ENCODE peak calls at places on chromosome X, in four cellular contexts. T, Z, O and Q are unnamed samples.

GRCh38 chrX:67568769-67569168 is 24.9 kb downstream of the AR start:
- DNase-seq in O (no peak), T (no peak), Z (no peak), Q (no peak)

GRCh38 chrX:24748196-24748595 is 54.5 kb downstream of the POLA1 start:
- DNase-seq in O (no peak), Z (no peak), T (no peak), Q (no peak)

GRCh38 chrX:108584617-108585211 is 145.1 kb downstream of the COL4A5 start:
- DNase-seq in T (peak; percentile 2), Z (peak; percentile 12), O (no peak), Q (peak; percentile 29)

GRCh38 chrX:30938295-30938694 is 49.2 kb upstream of the TAB3 start:
- DNase-seq in T (no peak), O (no peak), Z (no peak), Q (no peak)

GRCh38 chrX:150635952-150636351 is 57.2 kb upstream of the MTMR1 start:
- DNase-seq in Z (no peak), O (no peak), T (no peak), Q (no peak)

GRCh38 chrX:97367149-97367548 is 483.4 kb downstream of the RPA4 start:
- DNase-seq in Z (no peak), T (no peak), O (no peak), Q (no peak)

GRCh38 chrX:21745756-21746155 is 12.2 kb downstream of the SMPX start:
- DNase-seq in Z (peak; percentile 9), T (peak; percentile 15), O (no peak), Q (peak; percentile 25)

GRCh38 chrX:76026292-76026691 is 146.6 kb upstream of the PBDC1 start:
- DNase-seq in O (no peak), Z (no peak), T (no peak), Q (no peak)

GRCh38 chrX:153537526-153538295 is 20.3 kb downstream of the ATP2B3 start:
- DNase-seq in Z (no peak), O (no peak), T (peak; percentile 55), Q (no peak)

GRCh38 chrX:74923942-74924448 is 1.3 kb downstream of the NEXMIF start:
- DNase-seq in Z (no peak), T (peak; percentile 21), O (no peak), Q (peak; percentile 15)

GRCh38 chrX:21770631-21771321 is 12.9 kb upstream of the SMPX start:
- DNase-seq in T (no peak), Z (no peak), O (peak; percentile 58), Q (peak; percentile 33)

GRCh38 chrX:53287493-53288138 is 6.2 kb upstream of the IQSEC2 start:
- DNase-seq in Z (no peak), T (peak; percentile 79), O (no peak), Q (no peak)

GRCh38 chrX:110532527-110532926 is 173.9 kb downstream of the RTL9 start:
- DNase-seq in Z (no peak), O (no peak), T (no peak), Q (no peak)

GRCh38 chrX:21735753-21736127 is 22.2 kb downstream of the SMPX start:
- DNase-seq in T (no peak), O (no peak), Z (no peak), Q (no peak)

GRCh38 chrX:153909024-153909979 is 4.8 kb downstream of the AVPR2 start:
- DNase-seq in Z (peak; percentile 67), T (peak; percentile 71), O (peak; percentile 10), Q (peak; percentile 47)

GRCh38 chrX:124033821-124034220 is 72.3 kb downstream of the STAG2 start:
- DNase-seq in O (no peak), Z (no peak), T (no peak), Q (no peak)

GRCh38 chrX:42149281-42149680 is 225.9 kb upstream of the CASK start:
- DNase-seq in Z (no peak), T (no peak), O (no peak), Q (no peak)

GRCh38 chrX:140091276-140091886 is 126.1 kb upstream of the CXorf66 start:
- DNase-seq in O (no peak), Z (peak; percentile 37), T (peak; percentile 39), Q (peak; percentile 37)

GRCh38 chrX:125627676-125628075 is 308.0 kb downstream of the TEX13C start:
- DNase-seq in T (no peak), O (no peak), Z (no peak), Q (no peak)

GRCh38 chrX:19695884-19696283 is 180.6 kb upstream of the MAP3K15 start:
- DNase-seq in O (no peak), T (no peak), Z (no peak), Q (no peak)

DNA sequence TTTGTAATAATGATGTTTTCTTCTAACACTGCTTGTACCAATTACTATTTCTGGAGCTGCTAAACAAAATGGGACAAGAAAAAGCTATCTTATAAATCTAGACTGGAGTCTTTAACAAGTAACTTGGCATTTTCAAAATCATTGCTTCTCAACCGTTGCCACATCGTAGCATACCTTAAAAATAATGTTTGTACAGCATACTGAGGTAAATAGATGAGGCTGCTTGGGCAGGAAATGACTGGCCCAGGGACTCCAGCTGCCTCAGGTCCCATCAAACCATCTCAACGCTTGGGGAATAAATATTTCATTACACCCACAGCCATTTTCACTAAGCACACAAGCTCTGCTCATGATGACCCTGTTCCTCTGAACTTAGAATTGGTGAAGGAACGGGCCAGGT is 115.1 kb downstream of the SPANXA1 start:
- DNase-seq in O (no peak), Z (no peak), T (no peak), Q (no peak)
- TF ChIP-seq FOXJ3 in O (no peak), Z (no peak), T (no peak), Q (no peak)

GRCh38 chrX:39760930-39761329 is 336.8 kb downstream of the BCOR start:
- DNase-seq in O (no peak), Z (no peak), T (no peak), Q (no peak)

GRCh38 chrX:39757971-39758370 is 339.8 kb downstream of the BCOR start:
- DNase-seq in O (no peak), T (no peak), Z (no peak), Q (no peak)

GRCh38 chrX:39759526-39760224 is 338.1 kb downstream of the BCOR start:
- DNase-seq in T (peak; percentile 39), O (no peak), Z (no peak), Q (peak; percentile 23)

GRCh38 chrX:39756086-39756883 is 341.5 kb downstream of the BCOR start:
- DNase-seq in Z (no peak), O (no peak), T (no peak), Q (no peak)

DNA sequence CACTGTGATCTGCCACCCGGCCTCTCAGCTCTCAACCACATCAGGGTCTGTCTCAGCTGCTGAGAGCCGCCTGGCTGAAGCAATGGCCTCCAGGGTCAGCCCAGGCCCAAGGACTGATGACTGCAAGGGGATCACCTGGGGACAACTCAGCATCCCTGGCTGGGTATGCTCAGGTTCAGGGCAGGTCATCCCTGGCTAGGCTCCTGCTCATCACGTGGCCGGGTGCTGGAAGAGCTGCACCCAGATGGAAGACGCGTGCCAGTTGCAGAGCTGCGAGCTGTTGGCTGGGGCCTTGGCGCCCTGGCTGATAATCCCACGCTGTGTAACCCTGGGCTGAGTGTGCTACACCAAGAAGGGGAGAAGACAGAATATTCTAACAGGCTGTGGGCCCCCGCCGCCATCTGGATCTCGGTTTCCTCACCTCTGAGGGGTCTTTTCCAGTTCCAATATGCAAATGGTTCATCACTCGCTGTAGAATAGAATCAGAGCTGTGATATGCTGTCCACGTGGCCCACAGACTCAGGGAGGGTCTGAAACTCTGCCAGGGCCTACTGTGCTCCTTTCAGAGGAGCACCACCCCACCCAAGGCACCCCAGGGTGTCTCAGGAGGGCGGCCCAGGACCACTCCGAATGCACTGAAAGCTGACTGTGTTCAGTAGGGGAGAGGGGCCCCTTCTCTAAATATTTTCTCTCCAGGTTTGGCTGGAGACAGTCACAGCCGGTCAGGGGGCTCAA is 338.8 kb downstream of the BCOR start:
- DNase-seq in O (no peak), T (no peak), Z (no peak), Q (no peak)
- TF ChIP-seq FOXJ3 in O (no peak), T (no peak), Z (no peak), Q (no peak)

GRCh38 chrX:2902841-2903240 is 26.3 kb downstream of the ARSD start:
- DNase-seq in Z (no peak), O (no peak), T (no peak), Q (no peak)
- TF ChIP-seq FOXJ3 in Z (no peak), O (no peak), T (no peak), Q (no peak)

GRCh38 chrX:13899607-13900006 is 82.7 kb upstream of the GPM6B start:
- DNase-seq in T (no peak), O (no peak), Z (no peak), Q (no peak)
- TF ChIP-seq FOXJ3 in T (no peak), O (no peak), Z (no peak), Q (no peak)

GRCh38 chrX:66038115-66038514 is 1.8 kb downstream of the VSIG4 start:
- DNase-seq in T (no peak), Z (no peak), O (no peak), Q (no peak)

GRCh38 chrX:66042307-66043077 is 2.6 kb upstream of the VSIG4 start:
- DNase-seq in T (no peak), O (no peak), Z (no peak), Q (no peak)

GRCh38 chrX:66043584-66043983 is 3.7 kb upstream of the VSIG4 start:
- DNase-seq in T (no peak), O (no peak), Z (no peak), Q (no peak)

GRCh38 chrX:66035667-66036066 is 4.2 kb downstream of the VSIG4 start:
- DNase-seq in T (no peak), O (no peak), Z (no peak), Q (no peak)

DNA sequence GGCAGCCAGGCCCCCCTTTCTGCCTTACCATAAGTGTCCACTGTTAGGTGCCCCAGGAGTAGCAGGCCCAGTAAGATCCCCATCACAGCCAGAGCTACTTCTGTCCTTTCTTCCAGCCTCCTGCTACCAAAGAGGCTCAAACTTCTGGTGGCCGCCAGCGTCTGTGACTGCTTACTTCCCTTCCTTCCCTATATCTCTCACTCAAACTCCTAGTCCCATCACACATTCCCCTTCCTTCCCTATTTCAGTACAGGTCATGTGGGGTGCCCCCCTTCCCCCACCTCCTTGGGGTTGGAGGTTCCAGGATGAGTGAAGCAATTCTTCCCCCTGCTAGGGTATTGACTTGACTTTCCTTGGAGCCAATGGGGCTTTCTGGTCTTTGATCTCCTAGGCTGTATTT is at the start of gene VSIG4:
- DNase-seq in T (no peak), O (no peak), Z (no peak), Q (no peak)
- TF ChIP-seq FOXJ3 in T (no peak), O (no peak), Z (no peak), Q (no peak)